ENCODE peak calls at places on chromosomes 11 and 22, in ten cellular contexts. A is pons; I is AG09319; P is cardiac fibroblast; Z is astrocyte; X is CD8-positive, alpha-beta memory T cell; F is heart right ventricle; D is GM04504; V is DMS153; C is SHP77. M is an unnamed sample.

GRCh38 chr22:38756631-38757463 is 1.0 kb upstream of the SUN2 start:
- DNase-seq in D (no peak), V (no peak), X (no peak), Z (no peak), A (peak; percentile 42), P (no peak), C (no peak), F (no peak), I (no peak), M (no peak)

GRCh38 chr11:61032824-61033223 is 61.3 kb downstream of the CD6 start:
- DNase-seq in X (no peak), P (no peak), C (no peak), Z (no peak), V (no peak), A (no peak), D (no peak), F (no peak), I (no peak), M (no peak)

GRCh38 chr22:41048791-41049717 is 43.3 kb upstream of the EP300 start:
- DNase-seq in I (peak; percentile 63), A (peak; percentile 22), F (peak; percentile 81), V (peak; percentile 37), P (peak; percentile 87), D (peak; percentile 62), Z (peak; percentile 73), X (no peak), C (peak; percentile 81), M (no peak)

GRCh38 chr11:122690801-122691649 is 35.5 kb downstream of the UBASH3B start:
- DNase-seq in F (peak; percentile 30), Z (no peak), A (no peak), C (no peak), P (peak; percentile 71), D (peak; percentile 39), X (no peak), V (no peak), I (no peak), M (no peak)

GRCh38 chr11:113632981-113633380 is 73.1 kb downstream of the TMPRSS5 start:
- DNase-seq in X (no peak), C (no peak), V (no peak), I (no peak), P (peak; percentile 35), D (peak; percentile 16), Z (peak; percentile 33), A (no peak), F (no peak), M (no peak)

GRCh38 chr11:17780668-17781067 is 46.1 kb downstream of the KCNC1 start:
- DNase-seq in P (no peak), C (no peak), A (no peak), F (no peak), Z (no peak), V (no peak), X (no peak), D (no peak), I (no peak), M (no peak)

GRCh38 chr11:7522546-7522945 is 8.7 kb downstream of the PPFIBP2 start:
- DNase-seq in F (no peak), V (no peak), C (no peak), I (no peak), A (no peak), D (no peak), X (no peak), Z (no peak), P (no peak), M (no peak)

GRCh38 chr11:77580712-77581337 is 8.9 kb upstream of the AQP11 start:
- DNase-seq in P (no peak), D (no peak), A (no peak), C (no peak), X (no peak), Z (no peak), V (no peak), F (no peak), I (no peak), M (peak; percentile 39)

GRCh38 chr11:126307706-126308105 is 3.8 kb downstream of the DCPS start:
- DNase-seq in C (peak; percentile 34), X (no peak), I (no peak), A (peak; percentile 48), D (no peak), P (peak; percentile 76), F (no peak), V (no peak), Z (peak; percentile 31), M (peak; percentile 19)

GRCh38 chr22:36454916-36455570 is 26.4 kb downstream of the TXN2 start:
- DNase-seq in A (peak; percentile 60), X (peak; percentile 94), V (peak; percentile 93), I (no peak), Z (peak; percentile 81), D (no peak), P (peak; percentile 88), F (peak; percentile 93), C (peak; percentile 95), M (no peak)

GRCh38 chr11:10208045-10208674 is 85.9 kb downstream of the SBF2 start:
- DNase-seq in P (peak; percentile 66), D (no peak), X (no peak), C (peak; percentile 2), V (peak; percentile 40), A (peak; percentile 54), I (peak; percentile 12), Z (peak; percentile 13), F (no peak), M (peak; percentile 17)

GRCh38 chr11:43567396-43567975 is 113.1 kb upstream of the HSD17B12 start:
- DNase-seq in C (peak; percentile 48), P (peak; percentile 69), F (no peak), V (peak; percentile 18), X (no peak), I (peak; percentile 8), D (no peak), Z (peak; percentile 21), A (peak; percentile 58), M (peak; percentile 38)

GRCh38 chr11:46332568-46333128 is 14.6 kb upstream of the DGKZ start:
- DNase-seq in D (no peak), I (no peak), C (no peak), V (no peak), P (no peak), A (no peak), F (no peak), Z (no peak), X (no peak), M (no peak)

GRCh38 chr11:12914401-12914912 is 94.7 kb upstream of the RASSF10 start:
- DNase-seq in I (peak; percentile 67), F (peak; percentile 67), A (peak; percentile 95), D (peak; percentile 50), P (peak; percentile 40), C (no peak), V (no peak), X (no peak), Z (peak; percentile 18), M (peak; percentile 68)

GRCh38 chr11:27524155-27524554 is 17.6 kb upstream of the LIN7C start:
- DNase-seq in C (no peak), F (no peak), X (no peak), I (no peak), V (no peak), P (peak; percentile 38), A (no peak), D (peak; percentile 10), Z (peak; percentile 42), M (no peak)

GRCh38 chr22:38460367-38460952 is 5.5 kb upstream of the KCNJ4 start:
- DNase-seq in I (no peak), F (no peak), X (no peak), Z (no peak), D (no peak), V (no peak), P (no peak), A (no peak), C (no peak), M (no peak)

GRCh38 chr22:24741769-24742168 is 32.8 kb downstream of the PIWIL3 start:
- DNase-seq in D (no peak), Z (no peak), P (no peak), C (no peak), X (no peak), F (no peak), I (no peak), A (no peak), V (no peak), M (no peak)

GRCh38 chr11:124900464-124900863 is 2.8 kb upstream of the ROBO4 start:
- DNase-seq in A (no peak), V (no peak), C (no peak), F (peak; percentile 54), I (peak; percentile 52), Z (peak; percentile 83), X (no peak), P (peak; percentile 81), D (peak; percentile 81), M (no peak)

GRCh38 chr11:103929168-103929903 is 107.1 kb upstream of the DDI1 start:
- DNase-seq in F (no peak), C (no peak), V (no peak), I (no peak), D (no peak), Z (no peak), P (no peak), A (no peak), X (no peak), M (no peak)

GRCh38 chr11:32960553-32961164 is 55.0 kb upstream of the DEPDC7 start:
- DNase-seq in X (no peak), P (peak; percentile 74), I (peak; percentile 15), A (peak; percentile 82), C (peak; percentile 25), F (no peak), D (peak; percentile 16), V (peak; percentile 44), Z (peak; percentile 31), M (peak; percentile 8)

GRCh38 chr11:61580292-61580888 is 486 bp downstream of the SYT7 start:
- DNase-seq in P (no peak), D (no peak), X (no peak), A (no peak), V (no peak), Z (no peak), I (no peak), C (no peak), F (no peak), M (no peak)

GRCh38 chr11:44382648-44383240 is 72.8 kb upstream of the ALX4 start:
- DNase-seq in Z (no peak), F (no peak), I (no peak), C (no peak), D (no peak), X (no peak), P (no peak), V (no peak), A (no peak), M (no peak)

GRCh38 chr22:46031965-46032851 is 55.2 kb upstream of the WNT7B start:
- DNase-seq in Z (no peak), A (no peak), P (no peak), I (no peak), F (no peak), D (no peak), X (no peak), V (no peak), C (no peak), M (no peak)

GRCh38 chr11:114081641-114082414 is 22.3 kb downstream of the ZBTB16 start:
- DNase-seq in X (no peak), Z (peak; percentile 66), C (no peak), D (no peak), I (no peak), A (no peak), P (peak; percentile 89), V (no peak), F (no peak), M (no peak)

GRCh38 chr11:19073454-19074415 is 13.2 kb upstream of the MRGPRX2 start:
- DNase-seq in X (no peak), V (peak; percentile 68), A (no peak), C (no peak), Z (no peak), D (no peak), F (no peak), I (no peak), P (no peak), M (no peak)

GRCh38 chr11:118215262-118215661 is 9.5 kb downstream of the JAML start:
- DNase-seq in V (no peak), D (no peak), X (no peak), Z (no peak), C (no peak), A (no peak), P (no peak), F (no peak), I (no peak), M (no peak)

GRCh38 chr22:19872779-19873137 is 18.1 kb upstream of the GNB1L start:
- DNase-seq in V (peak; percentile 43), D (no peak), X (no peak), C (no peak), I (no peak), F (no peak), P (no peak), A (no peak), Z (no peak), M (no peak)

GRCh38 chr11:5591613-5592012 is 4.8 kb upstream of the TRIM6 start:
- DNase-seq in X (no peak), I (no peak), A (no peak), V (no peak), Z (no peak), D (no peak), F (no peak), C (no peak), P (no peak), M (no peak)

M was measured in NCI-H1694.